ENCODE peak calls at places on chromosomes 4 and X, in nine cellular contexts. One of them, this sample, is unnamed.

GRCh38 chrX:40778861-40779575 is 43.7 kb upstream of the MED14 start:
- DNase-seq in CD8-positive, alpha-beta memory T cell: no peak
- DNase-seq in Peyer's patch: no peak
- DNase-seq in heart right ventricle: no peak
- DNase-seq in ovary: no peak
- DNase-seq in colonic mucosa: no peak
- DNase-seq in hepatocyte: no peak
- DNase-seq in GM23338: no peak
- DNase-seq in HepG2: no peak
- DNase-seq in this sample: no peak

GRCh38 chrX:149487292-149487691 is 17.8 kb downstream of the IDS start:
- DNase-seq in GM23338: peak; percentile 32
- DNase-seq in colonic mucosa: no peak
- DNase-seq in CD8-positive, alpha-beta memory T cell: no peak
- DNase-seq in heart right ventricle: no peak
- DNase-seq in HepG2: no peak
- DNase-seq in ovary: no peak
- DNase-seq in Peyer's patch: no peak
- DNase-seq in hepatocyte: no peak
- DNase-seq in this sample: no peak

GRCh38 chrX:24494544-24495113 is 29.5 kb downstream of the PDK3 start:
- DNase-seq in ovary: peak; percentile 47
- DNase-seq in GM23338: no peak
- DNase-seq in hepatocyte: peak; percentile 79
- DNase-seq in colonic mucosa: peak; percentile 71
- DNase-seq in heart right ventricle: no peak
- DNase-seq in CD8-positive, alpha-beta memory T cell: peak; percentile 27
- DNase-seq in Peyer's patch: no peak
- DNase-seq in HepG2: peak; percentile 75
- DNase-seq in this sample: peak; percentile 26

GRCh38 chr4:150714462-150715438 is 132.8 kb downstream of the MAB21L2 start:
- DNase-seq in ovary: no peak
- DNase-seq in Peyer's patch: no peak
- DNase-seq in CD8-positive, alpha-beta memory T cell: no peak
- DNase-seq in HepG2: peak; percentile 73
- DNase-seq in GM23338: no peak
- DNase-seq in hepatocyte: no peak
- DNase-seq in heart right ventricle: no peak
- DNase-seq in colonic mucosa: no peak
- DNase-seq in this sample: no peak

GRCh38 chrX:108001218-108001814 is 19.1 kb upstream of the TEX13B start:
- DNase-seq in colonic mucosa: no peak
- DNase-seq in ovary: no peak
- DNase-seq in Peyer's patch: no peak
- DNase-seq in heart right ventricle: no peak
- DNase-seq in CD8-positive, alpha-beta memory T cell: peak; percentile 56
- DNase-seq in HepG2: peak; percentile 11
- DNase-seq in hepatocyte: peak; percentile 51
- DNase-seq in GM23338: peak; percentile 68
- DNase-seq in this sample: no peak

GRCh38 chr4:150252741-150253140 is 174.5 kb downstream of the DCLK2 start:
- DNase-seq in hepatocyte: no peak
- DNase-seq in CD8-positive, alpha-beta memory T cell: no peak
- DNase-seq in ovary: no peak
- DNase-seq in GM23338: no peak
- DNase-seq in HepG2: no peak
- DNase-seq in Peyer's patch: no peak
- DNase-seq in heart right ventricle: no peak
- DNase-seq in colonic mucosa: no peak
- DNase-seq in this sample: no peak

GRCh38 chr4:173240696-173241095 is 72.1 kb downstream of the GALNT7 start:
- DNase-seq in HepG2: no peak
- DNase-seq in colonic mucosa: no peak
- DNase-seq in GM23338: peak; percentile 69
- DNase-seq in ovary: no peak
- DNase-seq in Peyer's patch: no peak
- DNase-seq in CD8-positive, alpha-beta memory T cell: no peak
- DNase-seq in hepatocyte: no peak
- DNase-seq in heart right ventricle: no peak
- DNase-seq in this sample: no peak

GRCh38 chrX:67544871-67545771 is 1.3 kb downstream of the AR start:
- DNase-seq in HepG2: no peak
- DNase-seq in Peyer's patch: no peak
- DNase-seq in GM23338: peak; percentile 30
- DNase-seq in ovary: peak; percentile 55
- DNase-seq in hepatocyte: peak; percentile 44
- DNase-seq in heart right ventricle: peak; percentile 21
- DNase-seq in CD8-positive, alpha-beta memory T cell: no peak
- DNase-seq in colonic mucosa: no peak
- DNase-seq in this sample: peak; percentile 21

GRCh38 chr4:141802324-141802723 is 165.9 kb downstream of the IL15 start:
- DNase-seq in hepatocyte: no peak
- DNase-seq in CD8-positive, alpha-beta memory T cell: no peak
- DNase-seq in Peyer's patch: no peak
- DNase-seq in HepG2: no peak
- DNase-seq in colonic mucosa: no peak
- DNase-seq in ovary: no peak
- DNase-seq in GM23338: no peak
- DNase-seq in heart right ventricle: no peak
- DNase-seq in this sample: no peak

GRCh38 chr4:15333692-15334633 is 93.9 kb upstream of the C1QTNF7 start:
- DNase-seq in GM23338: no peak
- DNase-seq in HepG2: no peak
- DNase-seq in hepatocyte: no peak
- DNase-seq in CD8-positive, alpha-beta memory T cell: no peak
- DNase-seq in Peyer's patch: no peak
- DNase-seq in ovary: no peak
- DNase-seq in colonic mucosa: no peak
- DNase-seq in heart right ventricle: no peak
- DNase-seq in this sample: no peak

GRCh38 chr4:81038636-81039350 is 8.3 kb downstream of the BMP3 start:
- DNase-seq in CD8-positive, alpha-beta memory T cell: no peak
- DNase-seq in GM23338: no peak
- DNase-seq in Peyer's patch: no peak
- DNase-seq in heart right ventricle: no peak
- DNase-seq in hepatocyte: no peak
- DNase-seq in colonic mucosa: no peak
- DNase-seq in HepG2: no peak
- DNase-seq in ovary: no peak
- DNase-seq in this sample: no peak

GRCh38 chr4:122652379-122652778 is 31.5 kb upstream of the IL21 start:
- DNase-seq in GM23338: peak; percentile 63
- DNase-seq in HepG2: peak; percentile 14
- DNase-seq in CD8-positive, alpha-beta memory T cell: no peak
- DNase-seq in hepatocyte: peak; percentile 52
- DNase-seq in ovary: peak; percentile 37
- DNase-seq in Peyer's patch: peak; percentile 30
- DNase-seq in colonic mucosa: peak; percentile 32
- DNase-seq in heart right ventricle: no peak
- DNase-seq in this sample: peak; percentile 73

GRCh38 chrX:135644624-135645023 is 68.8 kb upstream of the CT45A1 start:
- DNase-seq in hepatocyte: no peak
- DNase-seq in heart right ventricle: no peak
- DNase-seq in Peyer's patch: no peak
- DNase-seq in CD8-positive, alpha-beta memory T cell: no peak
- DNase-seq in ovary: no peak
- DNase-seq in colonic mucosa: no peak
- DNase-seq in HepG2: no peak
- DNase-seq in GM23338: no peak
- DNase-seq in this sample: no peak

DNA sequence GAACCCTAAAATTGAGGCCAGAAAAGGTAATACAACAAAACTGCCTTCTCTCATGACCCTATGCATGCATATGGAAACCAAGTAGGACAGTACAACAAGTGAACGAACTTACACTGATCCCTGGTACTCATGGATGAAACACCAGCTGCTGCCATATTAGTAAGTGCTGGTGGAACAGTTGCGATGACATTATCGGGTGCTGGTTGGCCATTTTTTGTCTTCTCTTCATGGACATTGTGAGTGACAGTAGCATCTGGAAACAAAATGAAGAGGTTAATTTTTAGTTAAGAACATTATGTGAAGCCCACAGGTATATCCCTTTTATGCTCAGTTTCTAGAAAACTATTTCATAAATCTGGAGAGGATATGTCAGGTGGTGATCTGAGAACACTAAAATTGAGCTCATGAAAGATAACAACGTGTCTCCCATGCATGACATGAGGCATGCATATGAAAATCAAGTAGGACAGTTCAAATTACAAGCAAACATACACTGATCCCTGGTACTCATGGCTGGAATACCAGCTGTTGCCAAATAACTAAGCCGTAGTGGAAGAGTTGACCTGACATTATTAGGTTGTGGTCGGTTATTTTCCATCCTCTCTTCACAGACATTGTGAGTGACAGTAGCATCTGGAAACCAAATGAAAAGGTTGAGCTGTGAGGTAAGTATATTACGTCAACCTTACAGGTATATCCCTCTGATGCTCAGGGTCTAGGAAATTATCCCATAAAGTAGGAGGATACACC is 74.2 kb upstream of the CT45A1 start:
- DNase-seq in CD8-positive, alpha-beta memory T cell: no peak
- DNase-seq in Peyer's patch: no peak
- DNase-seq in ovary: no peak
- DNase-seq in HepG2: no peak
- DNase-seq in hepatocyte: no peak
- DNase-seq in GM23338: no peak
- DNase-seq in heart right ventricle: no peak
- DNase-seq in colonic mucosa: no peak
- DNase-seq in this sample: no peak
- H3K27ac ChIP-seq in CD8-positive, alpha-beta memory T cell: no peak overlapping the region
- H3K27ac ChIP-seq in Peyer's patch: no peak overlapping the region
- H3K27ac ChIP-seq in ovary: no peak overlapping the region
- H3K27ac ChIP-seq in HepG2: no peak overlapping the region
- H3K27ac ChIP-seq in hepatocyte: no peak overlapping the region
- H3K27ac ChIP-seq in GM23338: no peak overlapping the region
- H3K27ac ChIP-seq in heart right ventricle: no peak overlapping the region
- H3K27ac ChIP-seq in colonic mucosa: no peak overlapping the region
- H3K27ac ChIP-seq in this sample: no peak overlapping the region

GRCh38 chr4:168835880-168836454 is 174.1 kb downstream of the CBR4 start:
- DNase-seq in Peyer's patch: no peak
- DNase-seq in HepG2: no peak
- DNase-seq in CD8-positive, alpha-beta memory T cell: no peak
- DNase-seq in GM23338: no peak
- DNase-seq in ovary: no peak
- DNase-seq in heart right ventricle: no peak
- DNase-seq in colonic mucosa: no peak
- DNase-seq in hepatocyte: no peak
- DNase-seq in this sample: no peak

GRCh38 chr4:168839758-168840385 is 170.2 kb downstream of the CBR4 start:
- DNase-seq in CD8-positive, alpha-beta memory T cell: no peak
- DNase-seq in hepatocyte: peak; percentile 44
- DNase-seq in HepG2: no peak
- DNase-seq in heart right ventricle: no peak
- DNase-seq in Peyer's patch: no peak
- DNase-seq in ovary: no peak
- DNase-seq in colonic mucosa: no peak
- DNase-seq in GM23338: no peak
- DNase-seq in this sample: no peak

GRCh38 chr4:168840386-168840763 is 169.7 kb downstream of the CBR4 start:
- DNase-seq in ovary: no peak
- DNase-seq in hepatocyte: no peak
- DNase-seq in HepG2: no peak
- DNase-seq in heart right ventricle: no peak
- DNase-seq in CD8-positive, alpha-beta memory T cell: no peak
- DNase-seq in Peyer's patch: no peak
- DNase-seq in colonic mucosa: no peak
- DNase-seq in GM23338: no peak
- DNase-seq in this sample: no peak

GRCh38 chr4:168836482-168836881 is 173.6 kb downstream of the CBR4 start:
- DNase-seq in heart right ventricle: no peak
- DNase-seq in HepG2: no peak
- DNase-seq in colonic mucosa: no peak
- DNase-seq in ovary: no peak
- DNase-seq in hepatocyte: no peak
- DNase-seq in Peyer's patch: no peak
- DNase-seq in CD8-positive, alpha-beta memory T cell: no peak
- DNase-seq in GM23338: no peak
- DNase-seq in this sample: no peak

DNA sequence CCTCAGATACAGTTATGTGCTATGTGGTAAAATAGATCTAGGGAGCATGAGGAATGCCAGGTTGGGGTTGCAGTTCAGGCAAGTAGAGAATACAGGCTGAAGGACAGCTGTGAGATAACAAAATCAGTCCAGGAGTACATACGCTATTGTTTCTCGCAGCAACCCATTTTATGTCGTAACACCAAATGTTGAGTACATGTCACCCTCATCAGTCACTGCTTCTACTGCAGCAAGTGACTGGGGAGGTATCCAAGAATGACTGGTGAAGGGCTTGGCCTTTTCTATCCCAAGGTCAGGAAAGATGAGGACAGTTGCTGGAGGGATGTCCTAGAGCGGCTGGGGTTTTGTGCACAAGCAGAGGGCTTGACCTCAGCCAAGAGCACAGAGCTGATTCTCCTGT is 172.1 kb downstream of the CBR4 start:
- DNase-seq in HepG2: no peak
- DNase-seq in hepatocyte: no peak
- DNase-seq in Peyer's patch: no peak
- DNase-seq in ovary: no peak
- DNase-seq in CD8-positive, alpha-beta memory T cell: no peak
- DNase-seq in GM23338: no peak
- DNase-seq in heart right ventricle: no peak
- DNase-seq in colonic mucosa: no peak
- DNase-seq in this sample: no peak
- H3K4me3 ChIP-seq in HepG2: no peak overlapping the region
- H3K4me3 ChIP-seq in hepatocyte: no peak overlapping the region
- H3K4me3 ChIP-seq in Peyer's patch: no peak overlapping the region
- H3K4me3 ChIP-seq in ovary: no peak overlapping the region
- H3K4me3 ChIP-seq in CD8-positive, alpha-beta memory T cell: no peak overlapping the region
- H3K4me3 ChIP-seq in GM23338: no peak overlapping the region
- H3K4me3 ChIP-seq in heart right ventricle: no peak overlapping the region
- H3K4me3 ChIP-seq in colonic mucosa: no peak overlapping the region
- H3K4me3 ChIP-seq in this sample: no peak overlapping the region

GRCh38 chr4:55393461-55394320 is 2.1 kb upstream of the TMEM165 start:
- DNase-seq in ovary: no peak
- DNase-seq in CD8-positive, alpha-beta memory T cell: no peak
- DNase-seq in Peyer's patch: no peak
- DNase-seq in colonic mucosa: peak; percentile 31
- DNase-seq in HepG2: no peak
- DNase-seq in hepatocyte: no peak
- DNase-seq in heart right ventricle: no peak
- DNase-seq in GM23338: no peak
- DNase-seq in this sample: no peak
- H3K27ac ChIP-seq in ovary: no peak overlapping the region
- H3K27ac ChIP-seq in CD8-positive, alpha-beta memory T cell: no peak overlapping the region
- H3K27ac ChIP-seq in Peyer's patch: no peak overlapping the region
- H3K27ac ChIP-seq in colonic mucosa: no peak overlapping the region
- H3K27ac ChIP-seq in HepG2: no peak overlapping the region
- H3K27ac ChIP-seq in hepatocyte: no peak overlapping the region
- H3K27ac ChIP-seq in heart right ventricle: no peak overlapping the region
- H3K27ac ChIP-seq in GM23338: no peak overlapping the region
- H3K27ac ChIP-seq in this sample: no peak overlapping the region

DNA sequence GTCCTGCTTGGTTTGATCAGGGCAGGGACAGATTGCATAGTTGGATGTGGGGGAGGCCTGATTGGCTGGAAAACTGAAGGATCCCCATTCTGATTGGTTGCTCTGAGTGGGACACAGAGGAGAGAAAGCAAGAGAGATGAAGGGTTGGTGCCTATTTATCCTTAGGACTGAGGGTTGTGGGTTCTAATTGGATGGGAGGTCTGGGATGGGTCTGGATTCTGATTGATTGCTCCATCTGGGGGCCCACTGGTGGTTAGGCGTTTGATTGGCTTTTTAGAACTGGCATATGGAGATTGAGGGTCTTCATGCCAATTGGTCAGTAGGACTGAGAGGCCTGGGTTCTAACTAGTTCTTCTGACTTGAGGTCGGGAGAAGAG is 644 bp upstream of the EBP start:
- DNase-seq in ovary: no peak
- DNase-seq in heart right ventricle: no peak
- DNase-seq in Peyer's patch: no peak
- DNase-seq in colonic mucosa: no peak
- DNase-seq in CD8-positive, alpha-beta memory T cell: no peak
- DNase-seq in GM23338: peak; percentile 56
- DNase-seq in HepG2: no peak
- DNase-seq in hepatocyte: no peak
- DNase-seq in this sample: no peak
- H3K4me3 ChIP-seq in ovary: peak overlapping the region; percentile 54
- H3K4me3 ChIP-seq in heart right ventricle: no peak overlapping the region
- H3K4me3 ChIP-seq in Peyer's patch: peak overlapping the region; percentile 73
- H3K4me3 ChIP-seq in colonic mucosa: peak overlapping the region; percentile 49
- H3K4me3 ChIP-seq in CD8-positive, alpha-beta memory T cell: peak overlapping the region; percentile 64
- H3K4me3 ChIP-seq in GM23338: peak overlapping the region; percentile 77
- H3K4me3 ChIP-seq in HepG2: peak overlapping the region; percentile 26
- H3K4me3 ChIP-seq in hepatocyte: no peak overlapping the region
- H3K4me3 ChIP-seq in this sample: no peak overlapping the region

This sample was measured in testis.